ENCODE peak calls at places on chromosome 15, in seven cellular contexts. T is neural crest cell; C is stimulated activated CD8-positive, alpha-beta memory T cell treated with anti-CD3 and anti-CD28 coated beads, Interleukin-7, amount 100 ng/mL, for 1 hour; I is IMR-90; K is T-helper 9 cell; U is pulmonary artery endothelial cell; A is GM23338. Z is an unnamed sample.

GRCh38 chr15:94478763-94479162 is 247.4 kb downstream of the MCTP2 start:
- DNase-seq in K (no peak), C (no peak), I (no peak), T (no peak), U (no peak), A (no peak), Z (no peak)

GRCh38 chr15:69558138-69558409 is 105.5 kb downstream of the RPLP1 start:
- DNase-seq in T (no peak), A (no peak), K (no peak), U (no peak), C (no peak), I (no peak), Z (no peak)

GRCh38 chr15:78055923-78056713 is 21.4 kb downstream of the TBC1D2B start:
- DNase-seq in U (no peak), T (no peak), C (no peak), A (no peak), I (no peak), K (no peak), Z (no peak)

GRCh38 chr15:88383354-88383753 is 83.8 kb downstream of the MRPL46 start:
- DNase-seq in A (no peak), I (no peak), K (no peak), C (no peak), T (no peak), U (no peak), Z (no peak)

GRCh38 chr15:73921257-73921890 is 4.9 kb upstream of the LOXL1 start:
- DNase-seq in A (no peak), U (no peak), T (no peak), K (no peak), C (no peak), I (no peak), Z (no peak)

GRCh38 chr15:58279654-58280053 is 141.5 kb downstream of the AQP9 start:
- DNase-seq in T (no peak), U (no peak), A (no peak), C (no peak), I (no peak), K (no peak), Z (no peak)

GRCh38 chr15:29822100-29822684 is at the start of gene TJP1:
- DNase-seq in T (peak; percentile 70), A (peak; percentile 88), C (no peak), K (no peak), U (no peak), I (peak; percentile 74), Z (peak; percentile 56)

GRCh38 chr15:98160236-98160635 is 199.7 kb downstream of the ARRDC4 start:
- DNase-seq in C (peak; percentile 7), K (no peak), I (no peak), U (no peak), A (no peak), T (no peak), Z (no peak)

Z was measured in GM04504.